ENCODE peak calls at places on chromosomes 5 and 9, in five cellular contexts. U is mucosa of descending colon, J is T47D, X is BE2C, R is sciatic nerve. M is an unnamed sample.

GRCh38 chr9:20726144-20726543 is 42.1 kb downstream of the FOCAD start:
- DNase-seq in R (no peak), U (no peak), J (no peak), X (no peak), M (no peak)

GRCh38 chr9:36870960-36871359 is 163.1 kb downstream of the PAX5 start:
- DNase-seq in R (no peak), J (no peak), X (no peak), U (peak; percentile 46), M (peak; percentile 65)

GRCh38 chr5:31731710-31732301 is 92.9 kb downstream of the PDZD2 start:
- DNase-seq in X (no peak), R (no peak), J (no peak), U (no peak), M (no peak)

GRCh38 chr9:127509955-127510299 is 58.6 kb downstream of the LRSAM1 start:
- DNase-seq in J (no peak), R (no peak), X (no peak), U (no peak), M (no peak)

GRCh38 chr9:35051069-35051967 is 21.1 kb downstream of the VCP start:
- DNase-seq in J (peak; percentile 17), U (peak; percentile 66), R (no peak), X (peak; percentile 69), M (peak; percentile 44)

GRCh38 chr9:27765931-27766835 is 192.9 kb upstream of the C9orf72 start:
- DNase-seq in R (no peak), J (no peak), X (no peak), U (no peak), M (no peak)

GRCh38 chr5:16013334-16014065 is 166.1 kb downstream of the MARCHF11 start:
- DNase-seq in J (no peak), R (no peak), U (no peak), X (no peak), M (no peak)

GRCh38 chr5:110055301-110055700 is 365.6 kb downstream of the MAN2A1 start:
- DNase-seq in U (no peak), J (no peak), X (no peak), R (no peak), M (no peak)

GRCh38 chr9:81455417-81455816 is 233.9 kb downstream of the TLE1 start:
- DNase-seq in R (no peak), U (no peak), X (no peak), J (no peak), M (no peak)

GRCh38 chr9:71984388-71985069 is 73.1 kb downstream of the C9orf85 start:
- DNase-seq in R (no peak), X (peak; percentile 21), J (no peak), U (peak; percentile 41), M (no peak)

GRCh38 chr5:138303365-138303764 is 28.2 kb downstream of the CDC25C start:
- DNase-seq in J (no peak), U (no peak), X (no peak), R (no peak), M (no peak)

GRCh38 chr5:94524841-94525697 is 93.3 kb downstream of the KIAA0825 start:
- DNase-seq in U (peak; percentile 39), X (peak; percentile 24), R (no peak), J (peak; percentile 31), M (peak; percentile 13)

GRCh38 chr9:94919376-94920098 is 193.0 kb downstream of the AOPEP start:
- DNase-seq in U (no peak), J (no peak), R (no peak), X (no peak), M (no peak)

GRCh38 chr9:94681508-94681907 is 42.2 kb upstream of the FBP1 start:
- DNase-seq in J (peak; percentile 26), U (peak; percentile 81), X (peak; percentile 92), R (peak; percentile 86), M (peak; percentile 79)

GRCh38 chr5:96427823-96428222 is 5.2 kb downstream of the PCSK1 start:
- DNase-seq in X (no peak), U (no peak), J (peak; percentile 8), R (no peak), M (no peak)

GRCh38 chr9:14561929-14562386 is 131.3 kb downstream of the ZDHHC21 start:
- DNase-seq in J (no peak), R (no peak), U (no peak), X (no peak), M (no peak)

GRCh38 chr9:89797255-89797654 is 192.4 kb downstream of the GADD45G start:
- DNase-seq in U (no peak), R (peak; percentile 36), J (no peak), X (no peak), M (no peak)

GRCh38 chr5:44881266-44881665 is 72.5 kb downstream of the MRPS30 start:
- DNase-seq in U (no peak), R (no peak), X (no peak), J (no peak), M (no peak)

GRCh38 chr9:89436963-89437625 is 60.8 kb downstream of the SEMA4D start:
- DNase-seq in J (no peak), X (no peak), R (no peak), U (peak; percentile 72), M (peak; percentile 46)

GRCh38 chr5:446066-446725 is 3.2 kb downstream of the EXOC3 start:
- DNase-seq in U (no peak), J (no peak), X (no peak), R (no peak), M (no peak)

GRCh38 chr5:85621668-85622067 is 996.1 kb upstream of the COX7C start:
- DNase-seq in X (no peak), R (no peak), J (no peak), U (no peak), M (no peak)

GRCh38 chr5:64612349-64612961 is 77.8 kb upstream of the SHISAL2B start:
- DNase-seq in R (no peak), J (peak; percentile 38), X (peak; percentile 46), U (peak; percentile 69), M (peak; percentile 37)

GRCh38 chr5:172788771-172789686 is 18.0 kb upstream of the DUSP1 start:
- DNase-seq in X (no peak), R (no peak), U (peak; percentile 77), J (no peak), M (peak; percentile 76)

GRCh38 chr5:37565067-37565670 is 186.1 kb downstream of the WDR70 start:
- DNase-seq in R (no peak), J (no peak), U (no peak), X (no peak), M (no peak)

GRCh38 chr5:21168557-21168956 is 1180.6 kb upstream of the CDH18 start:
- DNase-seq in X (no peak), R (no peak), J (no peak), U (no peak), M (no peak)

GRCh38 chr9:8172000-8172399 is 372.4 kb upstream of the DMAC1 start:
- DNase-seq in X (no peak), R (no peak), J (no peak), U (no peak), M (no peak)

GRCh38 chr5:122187426-122187825 is 58.1 kb downstream of the ZNF474 start:
- DNase-seq in R (no peak), U (peak; percentile 71), X (peak; percentile 79), J (no peak), M (no peak)

GRCh38 chr9:86660146-86660545 is 287.2 kb downstream of the GAS1 start:
- DNase-seq in U (no peak), X (no peak), R (no peak), J (no peak), M (no peak)

GRCh38 chr9:93436218-93436617 is 15.3 kb upstream of the FAM120A start:
- DNase-seq in J (no peak), U (no peak), X (no peak), R (no peak), M (no peak)

GRCh38 chr9:123933401-123933800 is 3.5 kb upstream of the DENND1A start:
- DNase-seq in X (no peak), U (no peak), R (no peak), J (no peak), M (no peak)

GRCh38 chr9:89755835-89756234 is 151.0 kb downstream of the GADD45G start:
- DNase-seq in X (peak; percentile 69), R (no peak), U (no peak), J (no peak), M (peak; percentile 81)

GRCh38 chr5:73764996-73765395 is 139.0 kb downstream of the ARHGEF28 start:
- DNase-seq in R (no peak), J (no peak), X (no peak), U (no peak), M (no peak)

GRCh38 chr5:162786234-162786633 is 651.2 kb upstream of the CCNG1 start:
- DNase-seq in X (no peak), J (no peak), R (no peak), U (no peak), M (no peak)

GRCh38 chr9:16730162-16730561 is 140.3 kb downstream of the BNC2 start:
- DNase-seq in U (no peak), X (no peak), R (no peak), J (no peak), M (no peak)

GRCh38 chr5:111645303-111645838 is 111.6 kb downstream of the NREP start:
- DNase-seq in R (no peak), X (no peak), U (no peak), J (no peak), M (peak; percentile 29)

GRCh38 chr9:125066839-125067619 is 76.3 kb downstream of the SCAI start:
- DNase-seq in X (no peak), J (no peak), R (no peak), U (no peak), M (no peak)

GRCh38 chr5:9419794-9420193 is 126.1 kb downstream of the SEMA5A start:
- DNase-seq in R (no peak), X (no peak), J (no peak), U (no peak), M (no peak)